ENCODE peak calls at places on chromosomes 16 and 17, in four cellular contexts. I, W, R and L are unnamed samples.

GRCh38 chr17:80265205-80266068 is 4.8 kb downstream of the RNF213 start:
- DNase-seq in I (no peak), R (no peak), W (no peak), L (no peak)

GRCh38 chr16:46972971-46973456 is 460 bp downstream of the DNAJA2 start:
- DNase-seq in R (no peak), W (peak; percentile 11), I (no peak), L (peak; percentile 61)

GRCh38 chr16:30561212-30561816 is 3.1 kb upstream of the ZNF764 start:
- DNase-seq in I (no peak), W (no peak), R (no peak), L (no peak)

GRCh38 chr16:15502041-15502725 is 67.8 kb downstream of the BMERB1 start:
- DNase-seq in W (peak; percentile 98), I (no peak), R (peak; percentile 71), L (peak; percentile 31)

GRCh38 chr17:35214192-35214591 is 20.0 kb upstream of the SLC35G3 start:
- DNase-seq in R (no peak), I (no peak), W (no peak), L (no peak)

GRCh38 chr16:87602005-87602790 is at the start of gene JPH3:
- DNase-seq in R (no peak), I (no peak), W (no peak), L (peak; percentile 48)

GRCh38 chr17:21286771-21287702 is 2.5 kb downstream of the MAP2K3 start:
- DNase-seq in R (no peak), I (no peak), W (no peak), L (no peak)

GRCh38 chr17:38912221-38912813 is 13.1 kb upstream of the LASP1NB start:
- DNase-seq in I (no peak), W (peak; percentile 53), R (no peak), L (no peak)

GRCh38 chr17:49547566-49547965 is 28.1 kb upstream of the NXPH3 start:
- DNase-seq in I (no peak), W (peak; percentile 19), R (no peak), L (no peak)

GRCh38 chr17:40772101-40772500 is at the start of gene KRT26:
- DNase-seq in W (no peak), I (no peak), R (no peak), L (no peak)

GRCh38 chr17:80917716-80918560 is 73.7 kb upstream of the CHMP6 start:
- DNase-seq in R (no peak), I (no peak), W (no peak), L (no peak)

DNA sequence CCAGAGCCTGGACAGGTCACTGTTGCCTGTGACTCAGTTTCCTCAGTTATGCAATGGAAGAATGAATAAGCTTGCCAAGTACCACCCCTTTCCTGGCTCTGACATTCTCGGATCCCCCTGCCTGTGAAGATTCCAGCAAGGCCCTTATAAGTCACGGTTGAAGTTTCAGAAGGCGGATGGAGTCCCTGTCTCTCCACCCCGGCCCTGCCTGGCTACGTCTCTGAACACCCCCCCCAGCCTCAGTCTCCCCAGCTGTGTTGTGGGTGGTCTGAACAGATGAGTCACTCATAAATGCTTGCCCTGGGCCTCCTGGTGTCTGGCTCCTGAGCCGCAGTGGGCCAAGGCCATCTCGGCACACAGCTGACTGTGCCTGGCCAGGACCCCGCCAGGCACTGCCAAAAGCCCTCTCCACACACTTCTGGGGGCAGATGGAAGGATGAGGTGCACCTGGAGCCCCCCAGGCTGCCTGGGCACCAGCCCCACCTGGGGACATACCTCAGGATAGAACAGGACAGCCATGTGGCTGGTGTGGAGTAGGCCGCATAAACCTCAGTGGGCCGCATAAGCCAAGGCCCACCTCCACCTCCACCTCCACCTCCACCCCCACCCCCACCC is 15.4 kb downstream of the VASN start:
- DNase-seq in W (peak; percentile 58), R (no peak), I (no peak), L (no peak)
- TF ChIP-seq CTCF in W (no peak), R (peak; percentile 18), I (no peak), L (no peak)

GRCh38 chr16:4616047-4616811 is 1.5 kb upstream of the UBALD1 start:
- DNase-seq in I (peak; percentile 98), W (peak; percentile 100), R (peak; percentile 98), L (peak; percentile 98)
- TF ChIP-seq CTCF in I (peak; percentile 29), W (peak; percentile 46), R (peak; percentile 26), L (no peak)

GRCh38 chr17:73261617-73261951 is at the start of gene CPSF4L:
- DNase-seq in I (no peak), R (no peak), W (no peak), L (no peak)
- TF ChIP-seq CTCF in I (no peak), R (no peak), W (no peak), L (no peak)

DNA sequence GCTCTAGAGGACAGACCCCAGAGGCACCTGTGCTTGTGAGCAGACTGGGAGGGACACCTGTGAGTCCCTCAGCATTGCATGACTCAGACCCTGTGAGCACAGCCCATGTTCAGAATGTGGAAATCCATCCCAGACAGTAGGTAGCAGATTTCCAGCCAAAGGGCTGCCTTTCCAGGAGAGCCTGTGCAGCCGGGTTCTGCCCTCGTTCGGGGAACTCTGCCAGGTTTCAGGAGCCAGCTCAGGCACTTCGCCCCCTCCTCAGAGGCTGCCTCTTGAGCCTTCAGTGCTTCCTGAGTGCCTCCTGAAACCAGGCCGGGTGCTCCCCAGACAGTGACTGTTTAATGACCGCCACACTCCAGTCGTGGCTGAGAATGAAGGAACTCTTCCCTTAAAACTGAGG is 23.3 kb upstream of the SDR42E2 start:
- DNase-seq in W (no peak), I (no peak), R (no peak), L (no peak)
- TF ChIP-seq CTCF in W (no peak), I (no peak), R (no peak), L (no peak)

GRCh38 chr16:318628-319027 is 33.9 kb downstream of the AXIN1 start:
- DNase-seq in W (no peak), I (no peak), R (no peak), L (peak; percentile 61)
- TF ChIP-seq CTCF in W (peak; percentile 18), I (no peak), R (no peak), L (peak; percentile 51)

GRCh38 chr16:60907645-60908044 is 1128.6 kb downstream of the CDH8 start:
- DNase-seq in R (no peak), W (no peak), I (no peak), L (no peak)
- TF ChIP-seq CTCF in R (no peak), W (no peak), I (no peak), L (no peak)

GRCh38 chr17:9116861-9117568 is 95.7 kb downstream of the NTN1 start:
- DNase-seq in R (no peak), W (no peak), I (no peak), L (no peak)

GRCh38 chr17:9120471-9120870 is 99.2 kb downstream of the NTN1 start:
- DNase-seq in I (no peak), W (no peak), R (no peak), L (peak; percentile 32)

GRCh38 chr17:9110501-9110900 is 89.2 kb downstream of the NTN1 start:
- DNase-seq in W (no peak), R (no peak), I (no peak), L (no peak)

GRCh38 chr17:9116311-9116820 is 95.1 kb downstream of the NTN1 start:
- DNase-seq in R (no peak), I (no peak), W (no peak), L (no peak)

GRCh38 chr17:9115446-9116265 is 94.3 kb downstream of the NTN1 start:
- DNase-seq in I (no peak), R (no peak), W (peak; percentile 53), L (peak; percentile 64)
- TF ChIP-seq CTCF in I (peak; percentile 42), R (peak; percentile 30), W (peak; percentile 55), L (no peak)

DNA sequence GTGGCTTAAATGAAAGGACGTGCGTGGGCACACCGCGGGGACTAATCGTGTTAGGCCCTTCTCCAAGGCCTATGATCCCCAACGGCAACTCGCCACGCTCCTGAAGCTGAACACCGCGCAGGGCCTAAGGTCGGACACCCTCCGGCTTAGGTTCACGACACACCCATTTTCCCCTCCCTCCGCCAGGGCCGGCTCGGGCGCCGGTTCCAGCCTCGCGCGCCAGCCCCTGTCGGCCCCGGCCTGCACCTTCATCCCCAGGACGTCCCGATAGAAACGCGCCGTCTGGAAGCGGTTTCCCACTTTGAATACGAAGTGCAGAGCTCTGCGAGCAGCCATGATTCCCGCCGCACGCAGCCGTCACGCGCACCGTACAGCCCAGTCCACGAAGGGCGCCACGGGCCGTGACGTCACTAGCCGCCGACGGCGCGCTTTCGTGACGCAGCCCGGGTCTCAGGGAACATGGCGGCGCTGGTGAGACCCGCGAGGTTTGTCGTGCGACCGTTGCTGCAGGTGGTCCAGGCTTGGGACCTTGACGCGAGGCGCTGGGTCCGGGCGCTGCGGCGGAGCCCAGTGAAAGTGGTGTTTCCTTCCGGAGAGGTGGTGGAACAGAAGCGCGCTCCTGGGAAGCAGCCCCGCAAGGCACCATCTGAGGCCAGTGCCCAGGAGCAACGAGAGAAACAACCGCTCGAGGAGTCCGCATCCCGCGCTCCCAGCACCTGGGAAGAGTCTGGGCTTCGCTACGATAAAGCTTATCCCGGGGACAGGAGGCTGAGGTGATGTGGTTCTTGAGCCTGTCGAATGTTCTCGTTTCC is at the start of the genes GLOD4 and MRM3:
- DNase-seq in R (peak; percentile 24), W (peak; percentile 88), I (peak; percentile 68), L (peak; percentile 96)
- TF ChIP-seq CTCF in R (no peak), W (no peak), I (no peak), L (peak; percentile 34)

DNA sequence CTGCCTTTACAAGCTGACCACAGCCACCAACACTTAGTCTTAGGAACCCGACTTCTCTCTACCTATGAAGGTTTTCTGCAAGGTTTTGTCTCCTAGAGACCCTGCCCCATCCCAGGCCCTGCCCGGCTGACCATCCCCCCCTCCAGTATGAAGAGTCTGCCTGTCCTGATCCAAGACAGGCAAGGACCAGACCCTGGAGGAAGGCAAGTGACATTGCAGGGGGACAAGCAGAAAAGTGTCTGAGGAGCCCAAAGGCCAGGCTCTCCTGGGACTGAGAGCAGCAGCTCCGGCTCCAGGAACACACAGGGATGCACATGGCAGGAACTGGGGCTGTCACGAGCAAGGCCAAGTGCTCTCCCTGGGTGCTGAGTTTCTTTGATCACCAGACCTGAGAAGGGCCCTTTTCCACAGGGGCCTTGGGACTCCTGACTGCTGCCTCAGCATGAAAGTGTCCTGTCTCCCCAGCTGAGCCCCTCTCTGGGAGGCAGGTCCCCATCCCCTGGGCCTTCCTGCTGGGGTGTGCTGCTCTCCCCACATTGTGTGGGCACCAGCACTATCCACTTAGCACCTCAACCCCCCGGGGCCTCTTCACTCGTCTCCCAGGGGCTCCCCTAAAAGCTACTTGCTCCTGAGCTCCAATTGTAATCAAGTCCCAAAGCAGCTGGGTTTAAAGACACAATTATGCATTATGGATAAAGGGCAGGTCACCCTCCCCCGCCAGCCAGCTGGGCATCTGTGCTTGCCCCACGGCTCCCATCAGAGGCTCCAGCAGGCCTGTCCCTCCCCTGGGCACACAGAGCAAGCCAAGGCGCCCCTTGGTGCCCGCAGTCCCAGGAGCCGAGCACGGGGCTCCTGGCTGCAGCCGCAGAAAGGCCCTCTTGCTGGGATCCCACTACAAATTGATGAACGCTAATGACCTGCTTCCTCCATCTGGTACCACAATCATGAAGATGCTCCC is 11.5 kb upstream of the CACNG4 start:
- DNase-seq in W (no peak), I (no peak), R (no peak), L (peak; percentile 46)
- TF ChIP-seq CTCF in W (no peak), I (no peak), R (no peak), L (no peak)